ENCODE peak calls at places on chromosomes 5 and 9, in six cellular contexts. A, R, H, T, M and P are unnamed samples.

GRCh38 chr9:19431361-19432171 is 22.8 kb downstream of the ACER2 start:
- DNase-seq in H (no peak), R (no peak), M (peak), T (no peak), A (no peak), P (no peak)

GRCh38 chr9:33202552-33203300 is 35.6 kb upstream of the B4GALT1 start:
- DNase-seq in T (peak), A (no peak), H (peak), M (no peak), R (peak), P (no peak)

GRCh38 chr5:154712518-154713437 is 42.4 kb upstream of the LARP1 start:
- DNase-seq in H (peak), M (no peak), T (no peak), R (peak), A (peak), P (no peak)

GRCh38 chr5:172686539-172687390 is 45.7 kb downstream of the NEURL1B start:
- DNase-seq in H (no peak), R (no peak), A (no peak), M (no peak), T (no peak), P (no peak)

GRCh38 chr5:170145462-170145861 is 39.8 kb downstream of the FOXI1 start:
- DNase-seq in M (peak), H (no peak), A (no peak), T (no peak), R (no peak), P (no peak)

GRCh38 chr5:82924990-82925385 is 152.2 kb downstream of the TMEM167A start:
- DNase-seq in R (no peak), M (no peak), H (no peak), T (no peak), A (no peak), P (no peak)

GRCh38 chr9:90909225-90909624 is 107.6 kb downstream of the SYK start:
- DNase-seq in H (no peak), R (no peak), M (no peak), A (no peak), T (no peak), P (no peak)

GRCh38 chr5:172370648-172371248 is 83.6 kb downstream of the SH3PXD2B start:
- DNase-seq in R (no peak), M (peak), T (peak), H (peak), A (no peak), P (no peak)

DNA sequence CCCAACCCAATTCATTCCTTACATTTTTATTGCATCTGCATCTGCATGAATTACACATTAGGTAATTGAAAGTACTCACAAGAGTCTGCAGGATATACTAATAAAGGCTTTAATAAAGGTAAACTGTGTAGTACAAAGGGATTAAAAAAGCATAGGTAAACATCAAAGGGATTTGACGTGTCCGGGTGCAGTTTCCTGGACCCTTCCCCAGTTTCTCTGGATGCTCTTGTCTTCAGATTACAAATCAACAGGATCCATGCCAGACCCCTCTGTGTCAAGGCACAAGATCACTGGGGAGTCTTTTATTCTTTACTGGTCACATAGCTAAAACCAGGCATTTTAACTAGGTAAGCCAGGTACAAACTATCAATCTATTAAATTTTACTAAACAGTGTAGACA is 177.2 kb upstream of the TYRP1 start:
- DNase-seq in H (no peak), R (no peak), T (no peak), M (no peak), A (no peak), P (no peak)
- H4K8ac ChIP-seq in H (no peak), R (no peak), T (no peak), M (no peak), A (no peak), P (no peak)

DNA sequence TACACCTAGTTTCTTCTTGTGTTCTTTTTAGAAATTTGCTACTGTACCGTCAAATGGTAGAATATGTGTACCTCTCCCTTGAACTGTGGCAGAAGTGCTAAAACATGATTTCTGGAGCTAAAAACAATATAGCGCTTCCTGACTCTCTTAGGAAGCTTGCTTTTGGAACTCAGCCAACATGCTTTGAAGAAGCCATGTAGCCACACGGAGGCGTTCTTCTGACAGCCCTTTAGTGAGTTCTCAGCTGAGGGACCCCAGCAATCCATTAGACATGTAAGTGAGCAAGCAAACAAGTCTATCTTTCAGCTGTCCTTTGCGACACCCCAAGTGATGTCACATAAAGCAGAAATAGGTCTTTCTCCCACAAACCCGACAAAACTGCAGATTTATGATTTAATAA is 917.0 kb downstream of the CDH9 start:
- DNase-seq in R (peak), T (no peak), M (no peak), H (peak), A (no peak), P (peak)
- H2AFZ ChIP-seq in R (no peak), T (no peak), M (no peak), H (no peak), A (no peak), P (no peak)

GRCh38 chr9:18006591-18006990 is 427.7 kb downstream of the SH3GL2 start:
- DNase-seq in T (no peak), A (no peak), M (no peak), H (no peak), R (no peak), P (no peak)
- H4K91ac ChIP-seq in T (no peak), A (no peak), M (no peak), H (no peak), R (no peak), P (no peak)

GRCh38 chr9:2158729-2159128 is 143.6 kb downstream of the SMARCA2 start:
- DNase-seq in A (no peak), H (peak), T (no peak), M (no peak), R (no peak), P (no peak)

GRCh38 chr9:2161661-2162060 is 146.5 kb downstream of the SMARCA2 start:
- DNase-seq in H (no peak), M (no peak), R (no peak), T (no peak), A (no peak), P (no peak)

GRCh38 chr9:2157277-2158105 is 142.3 kb downstream of the SMARCA2 start:
- DNase-seq in H (peak), R (peak), M (peak), T (peak), A (no peak), P (no peak)

GRCh38 chr9:2158111-2158610 is 143.0 kb downstream of the SMARCA2 start:
- DNase-seq in R (peak), T (peak), H (peak), M (no peak), A (no peak), P (no peak)

GRCh38 chr9:2159521-2160417 is 144.6 kb downstream of the SMARCA2 start:
- DNase-seq in R (no peak), H (peak), T (peak), A (no peak), M (no peak), P (no peak)
- H4K8ac ChIP-seq in R (no peak), H (peak), T (peak), A (no peak), M (no peak), P (no peak)

GRCh38 chr9:2406252-2406651 is 215.3 kb upstream of the VLDLR start:
- DNase-seq in H (no peak), R (no peak), M (no peak), T (no peak), A (no peak), P (no peak)
- H2AFZ ChIP-seq in H (no peak), R (no peak), M (no peak), T (peak), A (no peak), P (no peak)

GRCh38 chr9:130364619-130365322 is 80.0 kb upstream of the ASS1 start:
- DNase-seq in H (no peak), T (no peak), A (no peak), M (peak), R (no peak), P (no peak)
- H4K91ac ChIP-seq in H (no peak), T (no peak), A (no peak), M (no peak), R (no peak), P (no peak)

DNA sequence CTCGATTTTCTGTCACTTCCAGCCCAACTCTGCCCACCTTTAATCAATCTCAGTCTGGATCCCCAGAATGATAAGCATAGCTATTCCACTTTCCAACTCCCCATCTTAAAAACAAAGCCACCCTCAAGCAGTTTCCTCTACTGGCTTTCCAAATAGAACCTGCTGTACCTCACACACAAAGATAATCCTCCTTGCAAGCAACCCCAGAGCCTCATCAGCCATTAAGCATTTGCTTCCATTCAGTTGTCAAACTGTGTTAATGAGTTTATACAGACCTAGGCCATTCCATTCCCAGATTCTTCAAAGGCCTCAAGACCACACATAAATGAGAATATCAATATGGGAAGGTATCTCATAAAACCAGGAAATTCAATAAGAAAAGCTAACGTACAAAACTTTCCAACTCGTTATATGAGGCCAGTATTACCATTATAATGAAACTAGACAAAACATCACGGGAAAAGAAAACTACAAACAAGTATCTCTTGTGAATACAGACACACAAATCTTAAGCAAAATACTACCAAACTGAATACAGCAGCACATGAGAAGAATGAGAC is 86.8 kb downstream of the DROSHA start:
- DNase-seq in H (no peak), R (no peak), A (no peak), T (no peak), M (no peak), P (no peak)
- H4K8ac ChIP-seq in H (no peak), R (no peak), A (no peak), T (no peak), M (no peak), P (no peak)

GRCh38 chr5:17735771-17736170 is 101.5 kb downstream of the TAF11L14 start:
- DNase-seq in M (no peak), H (no peak), R (no peak), T (no peak), A (no peak), P (no peak)
- H2AFZ ChIP-seq in M (no peak), H (no peak), R (no peak), T (no peak), A (no peak), P (no peak)

DNA sequence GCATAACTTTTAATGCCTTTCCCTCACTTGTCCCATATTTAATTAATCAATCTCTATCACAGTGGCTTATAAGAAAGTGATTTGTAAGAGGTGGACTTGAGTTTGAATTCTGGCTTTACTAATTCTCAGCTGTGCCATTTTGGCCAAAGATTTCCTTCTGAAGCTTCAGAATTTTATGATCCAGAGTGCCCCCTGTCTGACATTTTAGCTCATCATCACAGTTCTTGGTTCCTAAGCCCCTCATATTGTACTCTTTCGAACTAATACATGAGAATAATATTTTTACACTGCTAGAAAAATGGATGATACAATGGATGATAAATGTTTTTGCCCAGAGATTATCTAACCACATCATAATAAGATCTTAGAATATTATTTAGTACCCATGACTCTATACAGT is 1014.1 kb downstream of the PTPRD start:
- DNase-seq in T (no peak), R (no peak), M (no peak), A (no peak), H (no peak), P (no peak)
- H4K91ac ChIP-seq in T (no peak), R (no peak), M (no peak), A (no peak), H (no peak), P (no peak)

GRCh38 chr5:56814361-56814962 is 887 bp upstream of the MAP3K1 start:
- DNase-seq in R (peak), T (no peak), M (peak), A (no peak), H (peak), P (peak)

GRCh38 chr5:56817306-56817986 is 2.1 kb downstream of the MAP3K1 start:
- DNase-seq in H (no peak), R (no peak), M (no peak), T (no peak), A (no peak), P (no peak)

GRCh38 chr5:56814963-56815656 is at the start of gene MAP3K1:
- DNase-seq in A (no peak), R (peak), H (peak), M (peak), T (peak), P (peak)

GRCh38 chr5:56816546-56817081 is 1.3 kb downstream of the MAP3K1 start:
- DNase-seq in M (peak), A (no peak), R (peak), T (peak), H (peak), P (peak)

DNA sequence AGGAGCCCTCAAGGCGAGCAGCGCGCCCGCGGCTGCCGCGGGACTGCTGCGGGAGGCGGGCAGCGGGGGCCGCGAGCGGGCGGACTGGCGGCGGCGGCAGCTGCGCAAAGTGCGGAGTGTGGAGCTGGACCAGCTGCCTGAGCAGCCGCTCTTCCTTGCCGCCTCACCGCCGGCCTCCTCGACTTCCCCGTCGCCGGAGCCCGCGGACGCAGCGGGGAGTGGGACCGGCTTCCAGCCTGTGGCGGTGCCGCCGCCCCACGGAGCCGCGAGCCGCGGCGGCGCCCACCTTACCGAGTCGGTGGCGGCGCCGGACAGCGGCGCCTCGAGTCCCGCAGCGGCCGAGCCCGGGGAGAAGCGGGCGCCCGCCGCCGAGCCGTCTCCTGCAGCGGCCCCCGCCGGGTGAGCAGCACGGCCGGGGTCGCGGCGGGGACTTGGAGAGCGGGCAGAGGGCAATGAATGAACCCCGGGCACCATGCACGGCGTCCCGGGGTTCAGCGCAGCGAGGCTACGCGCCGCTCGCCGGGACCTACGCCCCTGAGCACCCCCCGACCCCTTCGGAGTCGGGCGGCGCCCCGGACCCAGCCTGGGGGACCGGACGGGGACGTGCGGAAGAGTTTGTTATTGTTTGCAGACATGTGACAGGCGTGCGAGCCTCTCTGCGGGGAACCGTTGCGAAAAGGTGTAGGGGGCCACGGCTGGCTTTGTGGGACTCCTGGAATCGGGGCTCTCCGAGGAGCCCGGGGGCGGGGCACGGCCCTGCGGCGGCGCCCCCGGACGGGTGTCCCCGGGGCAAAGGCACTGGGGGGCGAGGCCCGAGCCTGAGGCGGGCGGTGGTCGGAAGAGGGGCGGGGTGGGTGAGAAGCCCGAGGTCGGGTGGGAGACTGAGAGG is 552 bp downstream of the MAP3K1 start:
- DNase-seq in A (no peak), M (peak), R (peak), T (peak), H (peak), P (peak)
- H4K8ac ChIP-seq in A (peak), M (peak), R (no peak), T (peak), H (peak), P (no peak)